ENCODE peak calls at places on chromosomes 6 and 20, in seven cellular contexts. J is heart left ventricle, B is spleen, H is HL-60, W is heart right ventricle, P is foreskin fibroblast, R is uterus. F is an unnamed sample.

GRCh38 chr6:63094947-63095346 is 116.3 kb upstream of the FKBP1C start:
- DNase-seq in J (no peak), B (no peak), H (no peak), W (no peak), P (no peak), R (no peak), F (no peak)

GRCh38 chr6:6969761-6970223 is 138.0 kb upstream of the RREB1 start:
- DNase-seq in J (no peak), B (no peak), H (no peak), W (no peak), P (no peak), R (no peak), F (no peak)

GRCh38 chr6:144478487-144478886 is 193.4 kb downstream of the UTRN start:
- DNase-seq in J (peak; percentile 73), B (no peak), H (no peak), W (peak; percentile 60), P (peak; percentile 14), R (no peak), F (no peak)

GRCh38 chr20:16701296-16701695 is 28.5 kb upstream of the SNRPB2 start:
- DNase-seq in J (no peak), B (no peak), H (no peak), W (no peak), P (no peak), R (no peak), F (no peak)

GRCh38 chr6:82614518-82614917 is 250.9 kb downstream of the TPBG start:
- DNase-seq in J (no peak), B (no peak), H (no peak), W (no peak), P (no peak), R (no peak), F (no peak)

GRCh38 chr20:1838479-1839279 is 56.5 kb upstream of the SIRPA start:
- DNase-seq in J (no peak), B (no peak), H (no peak), W (no peak), P (no peak), R (no peak), F (no peak)

GRCh38 chr6:105121981-105122380 is 57.8 kb downstream of the POPDC3 start:
- DNase-seq in J (no peak), B (no peak), H (no peak), W (no peak), P (peak; percentile 14), R (no peak), F (no peak)

GRCh38 chr6:80338201-80338836 is 231.8 kb downstream of the BCKDHB start:
- DNase-seq in J (peak; percentile 50), B (peak; percentile 88), H (peak; percentile 51), W (peak; percentile 45), P (peak; percentile 44), R (no peak), F (peak; percentile 75)

GRCh38 chr20:38060536-38060935 is 27.0 kb downstream of the RPRD1B start:
- DNase-seq in J (no peak), B (no peak), H (no peak), W (no peak), P (no peak), R (no peak), F (no peak)

GRCh38 chr20:45383131-45383530 is 5.0 kb upstream of the TP53TG5 start:
- DNase-seq in J (no peak), B (no peak), H (no peak), W (no peak), P (peak; percentile 25), R (no peak), F (no peak)

GRCh38 chr6:95593025-95593424 is 15.7 kb downstream of the MANEA start:
- DNase-seq in J (no peak), B (no peak), H (no peak), W (no peak), P (peak; percentile 7), R (no peak), F (no peak)

GRCh38 chr6:9647043-9647520 is 767.8 kb downstream of the TFAP2A start:
- DNase-seq in J (no peak), B (no peak), H (no peak), W (no peak), P (no peak), R (no peak), F (no peak)

GRCh38 chr6:127069659-127070279 is 48.7 kb upstream of the RSPO3 start:
- DNase-seq in J (no peak), B (no peak), H (no peak), W (no peak), P (peak; percentile 61), R (no peak), F (no peak)

GRCh38 chr20:58992911-58993310 is 11.9 kb downstream of the NELFCD start:
- DNase-seq in J (no peak), B (peak; percentile 38), H (no peak), W (no peak), P (no peak), R (no peak), F (no peak)

GRCh38 chr6:121436966-121437756 is 1.7 kb downstream of the GJA1 start:
- DNase-seq in J (peak; percentile 66), B (no peak), H (no peak), W (peak; percentile 53), P (peak; percentile 77), R (peak; percentile 54), F (peak; percentile 58)

DNA sequence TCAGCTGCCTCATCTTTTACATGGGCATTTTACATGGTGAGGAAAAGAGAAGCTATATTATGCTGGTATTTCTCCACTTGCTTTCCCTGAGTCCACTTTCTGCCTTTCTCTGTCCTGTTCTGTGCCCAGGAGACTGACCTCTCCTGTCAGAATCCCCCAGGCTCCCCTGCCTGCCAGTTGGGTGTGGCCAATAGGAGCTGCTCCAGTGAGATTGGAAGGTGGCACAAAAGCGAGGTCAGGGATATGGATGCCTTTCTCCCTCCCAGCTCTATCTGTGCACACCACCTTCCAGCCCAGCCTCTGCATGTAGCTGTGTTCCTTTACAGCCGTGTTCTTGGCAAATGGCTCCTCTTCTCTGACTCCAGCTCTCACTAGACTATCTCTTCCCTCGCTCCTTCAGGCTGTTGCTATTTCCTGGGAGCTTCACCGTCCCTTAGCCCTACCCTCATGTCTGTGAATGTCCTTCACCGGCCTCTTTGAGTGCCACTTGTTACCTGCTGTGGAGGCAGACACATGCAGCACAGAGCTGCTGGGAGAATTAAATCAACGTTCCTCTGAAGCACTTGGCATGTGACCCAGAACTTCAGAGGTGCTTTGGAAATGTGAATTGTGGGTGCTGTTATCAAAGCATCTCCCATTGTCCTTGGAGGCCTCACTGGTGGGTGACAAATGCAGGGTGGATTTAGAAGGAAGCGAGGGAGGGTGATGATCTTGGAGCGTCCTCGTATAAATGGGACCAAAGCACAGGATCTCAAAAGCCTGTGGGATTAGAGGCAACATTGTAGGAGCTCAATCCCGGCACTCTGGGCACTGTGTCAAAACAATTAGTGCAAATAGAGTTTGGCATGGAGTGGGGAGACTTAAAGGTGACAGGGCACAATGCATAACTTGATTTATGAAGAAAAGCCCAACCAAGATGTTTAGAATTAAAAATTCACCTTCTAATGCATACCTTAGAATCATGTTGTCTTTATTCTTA is 28.9 kb upstream of the RALGAPA2 start:
- DNase-seq in J (no peak), B (no peak), H (no peak), W (no peak), P (no peak), R (no peak), F (no peak)
- H3K4me3 ChIP-seq in J (no peak overlapping the region), B (no peak overlapping the region), H (no peak overlapping the region), W (no peak overlapping the region), P (no peak overlapping the region), R (no peak overlapping the region), F (no peak overlapping the region)

DNA sequence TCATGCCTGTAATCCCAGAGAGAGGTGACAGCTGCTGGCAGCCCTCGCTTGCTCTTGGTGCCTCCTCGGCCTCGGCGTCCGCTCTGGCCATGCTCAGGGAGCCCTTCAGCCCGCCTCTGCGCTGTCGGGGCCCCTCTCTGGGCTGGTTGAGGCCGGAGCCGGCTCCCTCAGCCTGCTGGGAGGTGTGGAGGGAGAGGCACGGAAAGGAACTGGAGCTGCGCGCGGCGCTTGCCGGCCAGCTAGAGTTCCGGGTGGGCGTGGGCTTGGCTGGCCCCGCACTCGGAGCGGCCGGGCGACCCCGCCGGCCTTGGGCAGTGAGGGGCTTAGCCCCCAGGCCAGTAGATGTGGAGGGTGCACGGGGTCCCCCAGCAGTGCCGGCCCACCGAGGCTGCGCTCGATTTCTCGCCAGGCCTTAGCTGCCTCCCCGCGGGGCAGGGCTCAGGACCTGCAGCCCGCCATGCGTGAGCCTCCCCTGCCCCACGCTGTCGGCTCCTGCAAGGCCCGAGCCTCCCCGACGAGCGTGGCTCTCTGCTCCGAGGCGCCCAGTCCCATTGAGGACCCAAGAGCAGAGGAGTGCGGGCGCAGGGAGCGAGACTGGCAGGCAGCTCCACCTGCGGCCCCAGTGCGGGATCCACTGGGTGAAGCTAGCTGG is 34.6 kb downstream of the C6orf52 start:
- DNase-seq in J (no peak), B (peak; percentile 79), H (no peak), W (no peak), P (peak; percentile 23), R (no peak), F (peak; percentile 45)
- H3K4me3 ChIP-seq in J (peak overlapping the region; percentile 51), B (no peak overlapping the region), H (no peak overlapping the region), W (no peak overlapping the region), P (peak overlapping the region; percentile 28), R (no peak overlapping the region), F (peak overlapping the region; percentile 42)

GRCh38 chr20:10509411-10509810 is 74.3 kb downstream of the SLX4IP start:
- DNase-seq in J (no peak), B (no peak), H (no peak), W (no peak), P (no peak), R (no peak), F (no peak)

GRCh38 chr20:10510216-10510615 is 75.1 kb downstream of the SLX4IP start:
- DNase-seq in J (no peak), B (no peak), H (no peak), W (no peak), P (no peak), R (no peak), F (no peak)

GRCh38 chr20:10507052-10507451 is 71.9 kb downstream of the SLX4IP start:
- DNase-seq in J (no peak), B (no peak), H (no peak), W (no peak), P (no peak), R (no peak), F (no peak)

GRCh38 chr20:10508468-10509251 is 73.6 kb downstream of the SLX4IP start:
- DNase-seq in J (no peak), B (no peak), H (no peak), W (no peak), P (peak; percentile 70), R (peak; percentile 76), F (no peak)

DNA sequence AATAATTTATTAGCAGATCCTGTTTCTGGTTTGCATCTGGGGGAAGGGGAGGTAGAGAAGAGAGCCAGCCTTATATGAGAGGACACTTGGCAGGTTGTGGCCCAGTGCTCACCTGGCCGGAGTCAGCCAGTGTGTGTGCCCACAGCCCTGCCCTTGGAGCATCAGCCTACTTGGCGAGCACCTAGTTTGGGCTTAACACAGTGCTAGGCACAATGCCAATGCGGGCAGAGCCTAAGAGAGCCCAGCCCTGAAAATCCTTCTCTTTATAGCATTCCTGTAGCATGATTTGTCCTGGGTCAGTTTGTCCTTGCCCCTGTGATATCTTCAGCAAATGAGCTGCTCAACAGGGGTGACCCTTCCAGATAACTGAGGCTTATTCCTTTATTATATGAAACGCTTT is 73.0 kb downstream of the SLX4IP start:
- DNase-seq in J (no peak), B (no peak), H (no peak), W (no peak), P (peak; percentile 61), R (no peak), F (no peak)
- H3K4me3 ChIP-seq in J (no peak overlapping the region), B (no peak overlapping the region), H (no peak overlapping the region), W (no peak overlapping the region), P (no peak overlapping the region), R (no peak overlapping the region), F (no peak overlapping the region)

DNA sequence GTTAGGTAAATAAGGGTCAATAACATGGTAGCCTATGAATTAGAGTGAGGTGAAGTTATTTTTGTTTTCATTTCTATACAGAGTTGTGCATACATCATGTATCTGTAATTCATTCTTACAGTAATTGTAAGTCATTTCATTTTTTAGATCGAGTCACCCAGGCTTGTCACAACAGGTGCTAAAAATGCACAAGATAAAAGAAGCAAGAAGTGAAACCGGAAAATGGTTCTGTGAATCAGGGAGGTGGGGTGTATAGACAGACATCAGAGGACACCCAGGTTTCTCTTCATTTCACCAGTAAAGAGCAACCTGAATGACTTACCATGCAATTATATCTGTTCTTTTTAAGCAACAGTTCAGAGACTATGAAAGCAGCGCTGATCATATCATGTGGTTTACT is 27.6 kb upstream of the TBC1D7 start:
- DNase-seq in J (no peak), B (no peak), H (no peak), W (no peak), P (no peak), R (no peak), F (no peak)
- H3K4me3 ChIP-seq in J (no peak overlapping the region), B (no peak overlapping the region), H (no peak overlapping the region), W (no peak overlapping the region), P (no peak overlapping the region), R (no peak overlapping the region), F (no peak overlapping the region)